ENCODE peak calls at places on chromosomes 16 and 17, in four cellular contexts. C is GM23248, Z is tibial artery, L is spleen. G is an unnamed sample. For H3K27me3, the result is how much of the 10 kb centered on the place peaks cover.

GRCh38 chr16:27973678-27974077 is 89.8 kb downstream of the GSG1L start:
- DNase-seq in C (no peak), Z (no peak), L (peak), G (no peak)

GRCh38 chr17:1966274-1967086 is 58.7 kb downstream of the RTN4RL1 start:
- DNase-seq in C (no peak), Z (no peak), L (no peak), G (no peak)

GRCh38 chr16:16005725-16006124 is 56.3 kb downstream of the ABCC1 start:
- DNase-seq in C (no peak), Z (no peak), L (no peak), G (no peak)

GRCh38 chr17:68198931-68199836 is 48.7 kb upstream of the AMZ2 start:
- DNase-seq in C (peak), Z (no peak), L (peak), G (no peak)

GRCh38 chr17:19238167-19238505 is 970 bp downstream of the EPN2 start:
- DNase-seq in C (peak), Z (peak), L (peak), G (peak)

GRCh38 chr17:58311429-58311894 is 17.1 kb downstream of the TSPOAP1 start:
- DNase-seq in C (no peak), Z (peak), L (no peak), G (no peak)

GRCh38 chr16:66291833-66292232 is 74.7 kb upstream of the CDH5 start:
- DNase-seq in C (peak), Z (no peak), L (no peak), G (no peak)

GRCh38 chr17:31211352-31212012 is 85.6 kb downstream of the OMG start:
- DNase-seq in C (peak), Z (no peak), L (no peak), G (no peak)

GRCh38 chr16:22375117-22375962 is 921 bp upstream of the CDR2 start:
- DNase-seq in C (peak), Z (no peak), L (no peak), G (no peak)

GRCh38 chr17:71168083-71168741 is 952.6 kb upstream of the SOX9 start:
- DNase-seq in C (no peak), Z (no peak), L (no peak), G (no peak)

GRCh38 chr17:33970271-33970670 is 284.8 kb upstream of the CCL2 start:
- DNase-seq in C (no peak), Z (no peak), L (no peak), G (no peak)

GRCh38 chr17:16418684-16419066 is 3.3 kb downstream of the TRPV2 start:
- DNase-seq in C (peak), Z (no peak), L (no peak), G (no peak)

GRCh38 chr17:39036009-39036408 is 68.8 kb upstream of the FBXO47 start:
- DNase-seq in C (no peak), Z (no peak), L (no peak), G (no peak)

GRCh38 chr17:18248300-18248731 is 10.2 kb downstream of the FLII start:
- DNase-seq in C (peak), Z (peak), L (no peak), G (peak)

GRCh38 chr16:29986231-29986630 is 9.2 kb downstream of the HIRIP3 start:
- DNase-seq in C (no peak), Z (no peak), L (peak), G (no peak)

GRCh38 chr17:55402374-55402773 is 19.3 kb downstream of the MMD start:
- DNase-seq in C (peak), Z (no peak), L (no peak), G (no peak)

GRCh38 chr16:88298166-88298881 is 84.4 kb upstream of the ZNF469 start:
- DNase-seq in C (peak), Z (peak), L (peak), G (no peak)

GRCh38 chr16:19967561-19967960 is 82.9 kb upstream of the GPRC5B start:
- DNase-seq in C (no peak), Z (no peak), L (no peak), G (no peak)

GRCh38 chr17:73283841-73284282 is 22.2 kb upstream of the CPSF4L start:
- DNase-seq in C (no peak), Z (peak), L (no peak), G (no peak)

GRCh38 chr17:17681187-17681743 is at the start of gene RAI1:
- DNase-seq in C (peak), Z (peak), L (peak), G (peak)

GRCh38 chr17:79850571-79851460 is 11.6 kb upstream of the CBX4 start:
- DNase-seq in C (peak), Z (no peak), L (no peak), G (no peak)

GRCh38 chr16:72355561-72355960 is 183.6 kb upstream of the PMFBP1 start:
- DNase-seq in C (peak), Z (no peak), L (no peak), G (no peak)

GRCh38 chr17:13943859-13944258 is 125.4 kb upstream of the COX10 start:
- DNase-seq in C (no peak), Z (no peak), L (no peak), G (no peak)

GRCh38 chr16:82533161-82533560 is 93.6 kb upstream of the CDH13 start:
- DNase-seq in C (no peak), Z (no peak), L (no peak), G (no peak)

GRCh38 chr17:64448665-64449512 is at the start of gene MILR1:
- DNase-seq in C (peak), Z (peak), L (no peak), G (peak)

GRCh38 chr16:74776926-74777325 is 2.3 kb upstream of the FA2H start:
- DNase-seq in C (no peak), Z (no peak), L (no peak), G (no peak)

GRCh38 chr16:85508388-85508787 is 104.7 kb upstream of the GSE1 start:
- DNase-seq in C (no peak), Z (no peak), L (no peak), G (no peak)

GRCh38 chr17:39597372-39598046 is 10.2 kb downstream of the NEUROD2 start:
- DNase-seq in C (no peak), Z (no peak), L (no peak), G (no peak)

GRCh38 chr17:20028436-20028835 is 19.3 kb downstream of the SPECC1 start:
- DNase-seq in C (peak), Z (no peak), L (no peak), G (no peak)

GRCh38 chr17:4142107-4142900 is 526 bp downstream of the ZZEF1 start:
- DNase-seq in C (peak), Z (peak), L (no peak), G (no peak)

GRCh38 chr16:1512774-1513173 is 19.6 kb downstream of the TELO2 start:
- DNase-seq in C (no peak), Z (no peak), L (no peak), G (no peak)
- H3K27me3 ChIP-seq in C (under half), Z (under half), L (under half), G (under half)

GRCh38 chr17:35068249-35068648 is 4.7 kb upstream of the RFFL start:
- DNase-seq in C (no peak), Z (no peak), L (no peak), G (no peak)
- H3K4me3 ChIP-seq in C (no peak), Z (no peak), L (no peak), G (no peak)

GRCh38 chr17:3048727-3049471 is 14.5 kb downstream of the OR1D5 start:
- DNase-seq in C (peak), Z (peak), L (peak), G (peak)
- H3K27ac ChIP-seq in C (no peak), Z (peak), L (peak), G (peak)

GRCh38 chr16:52497067-52497816 is 49.7 kb downstream of the TOX3 start:
- DNase-seq in C (no peak), Z (no peak), L (no peak), G (no peak)

GRCh38 chr16:52501746-52502145 is 45.2 kb downstream of the TOX3 start:
- DNase-seq in C (no peak), Z (no peak), L (no peak), G (no peak)

GRCh38 chr16:52500963-52501362 is 46.0 kb downstream of the TOX3 start:
- DNase-seq in C (no peak), Z (no peak), L (no peak), G (no peak)

GRCh38 chr16:52498640-52499039 is 48.3 kb downstream of the TOX3 start:
- DNase-seq in C (no peak), Z (no peak), L (no peak), G (no peak)

GRCh38 chr16:52499061-52499460 is 47.9 kb downstream of the TOX3 start:
- DNase-seq in C (no peak), Z (no peak), L (no peak), G (no peak)
- H3K27me3 ChIP-seq in C (under half), Z (under half), L (under half), G (under half)

GRCh38 chr16:12804395-12804794 is 708 bp upstream of the CPPED1 start:
- DNase-seq in C (no peak), Z (no peak), L (no peak), G (no peak)
- H3K4me3 ChIP-seq in C (peak), Z (peak), L (peak), G (peak)

DNA sequence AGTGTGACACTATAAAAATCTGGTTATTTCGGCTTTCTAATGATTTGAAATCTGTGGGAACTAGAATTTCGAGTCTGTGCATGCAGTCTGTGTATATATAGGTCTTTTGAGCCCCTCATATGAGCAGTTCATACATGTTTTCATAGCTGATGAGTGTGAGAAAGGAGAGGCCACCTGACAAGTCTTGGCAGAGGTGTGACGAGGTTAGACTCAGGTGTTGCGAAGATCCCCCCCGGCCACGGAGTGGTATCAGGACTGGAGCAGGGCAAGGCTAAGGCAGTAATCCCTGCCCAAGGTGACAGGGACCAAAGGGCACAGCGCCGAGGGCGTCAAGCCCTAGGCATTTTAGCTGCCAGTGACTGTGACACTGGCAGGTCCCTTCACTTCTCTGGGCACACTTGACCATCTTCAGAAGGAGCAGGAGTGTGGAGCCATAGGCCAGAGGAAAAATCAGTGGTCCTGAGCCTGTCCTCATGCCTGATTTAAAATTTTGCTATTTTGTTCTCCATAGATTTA is 328.6 kb downstream of the SNX29 start:
- DNase-seq in C (no peak), Z (no peak), L (no peak), G (no peak)
- H3K27ac ChIP-seq in C (no peak), Z (no peak), L (no peak), G (no peak)

GRCh38 chr17:74426551-74427047 is 5.3 kb upstream of the GPRC5C start:
- DNase-seq in C (peak), Z (no peak), L (no peak), G (no peak)
- H3K27me3 ChIP-seq in C (under half), Z (under half), L (under half), G (under half)

GRCh38 chr16:86566966-86567700 is 504 bp downstream of the FOXC2 start:
- DNase-seq in C (peak), Z (no peak), L (peak), G (no peak)
- H3K4me3 ChIP-seq in C (peak), Z (peak), L (peak), G (peak)

GRCh38 chr17:42543190-42544079 is 7.4 kb downstream of the NAGLU start:
- DNase-seq in C (no peak), Z (no peak), L (no peak), G (no peak)
- H3K27ac ChIP-seq in C (no peak), Z (no peak), L (peak), G (no peak)

G was measured in breast epithelium.